ENCODE peak calls at places on chromosomes 12 and 14, in ten cellular contexts. One of them, this sample, is unnamed. For H3K9me3, H3K36me3 and H3K4me1, the result is how much of the 10 kb centered on the place peaks cover.

GRCh38 chr12:45214071-45214470 is 1.8 kb upstream of the ANO6 start:
- DNase-seq in testis: no peak
- DNase-seq in fibroblast of lung: no peak
- DNase-seq in endothelial cell of umbilical vein: no peak
- DNase-seq in upper lobe of right lung: no peak
- DNase-seq in HCT116: no peak
- DNase-seq in pancreas: no peak
- DNase-seq in cardiac muscle cell: no peak
- DNase-seq in left lung: no peak
- DNase-seq in lung: no peak
- DNase-seq in this sample: no peak

GRCh38 chr12:38689704-38690103 is 215.7 kb downstream of the CPNE8 start:
- DNase-seq in testis: no peak
- DNase-seq in lung: no peak
- DNase-seq in upper lobe of right lung: no peak
- DNase-seq in endothelial cell of umbilical vein: no peak
- DNase-seq in pancreas: no peak
- DNase-seq in left lung: no peak
- DNase-seq in HCT116: no peak
- DNase-seq in cardiac muscle cell: peak
- DNase-seq in fibroblast of lung: no peak
- DNase-seq in this sample: no peak

GRCh38 chr14:92914087-92914656 is 8.8 kb upstream of the CHGA start:
- DNase-seq in endothelial cell of umbilical vein: peak
- DNase-seq in upper lobe of right lung: no peak
- DNase-seq in pancreas: no peak
- DNase-seq in left lung: no peak
- DNase-seq in HCT116: no peak
- DNase-seq in testis: peak
- DNase-seq in fibroblast of lung: peak
- DNase-seq in lung: no peak
- DNase-seq in cardiac muscle cell: peak
- DNase-seq in this sample: no peak

GRCh38 chr12:72610854-72611358 is 338.7 kb downstream of the TRHDE start:
- DNase-seq in upper lobe of right lung: no peak
- DNase-seq in left lung: no peak
- DNase-seq in cardiac muscle cell: no peak
- DNase-seq in testis: no peak
- DNase-seq in HCT116: no peak
- DNase-seq in lung: no peak
- DNase-seq in fibroblast of lung: no peak
- DNase-seq in pancreas: no peak
- DNase-seq in endothelial cell of umbilical vein: no peak
- DNase-seq in this sample: no peak

GRCh38 chr12:131755305-131756113 is 44.6 kb downstream of the SFSWAP start:
- DNase-seq in pancreas: no peak
- DNase-seq in HCT116: peak
- DNase-seq in testis: no peak
- DNase-seq in left lung: no peak
- DNase-seq in lung: no peak
- DNase-seq in upper lobe of right lung: no peak
- DNase-seq in cardiac muscle cell: peak
- DNase-seq in fibroblast of lung: peak
- DNase-seq in endothelial cell of umbilical vein: no peak
- DNase-seq in this sample: peak

GRCh38 chr12:10361084-10361483 is 28.8 kb downstream of the KLRK1 start:
- DNase-seq in testis: peak
- DNase-seq in lung: no peak
- DNase-seq in pancreas: no peak
- DNase-seq in fibroblast of lung: no peak
- DNase-seq in upper lobe of right lung: no peak
- DNase-seq in HCT116: no peak
- DNase-seq in endothelial cell of umbilical vein: no peak
- DNase-seq in cardiac muscle cell: peak
- DNase-seq in left lung: no peak
- DNase-seq in this sample: no peak

GRCh38 chr12:66066071-66066928 is 64.2 kb downstream of the LLPH start:
- DNase-seq in fibroblast of lung: peak
- DNase-seq in endothelial cell of umbilical vein: peak
- DNase-seq in HCT116: no peak
- DNase-seq in lung: no peak
- DNase-seq in testis: no peak
- DNase-seq in upper lobe of right lung: no peak
- DNase-seq in cardiac muscle cell: peak
- DNase-seq in pancreas: no peak
- DNase-seq in left lung: no peak
- DNase-seq in this sample: no peak

GRCh38 chr12:16359512-16360491 is 12.4 kb downstream of the MGST1 start:
- DNase-seq in endothelial cell of umbilical vein: peak
- DNase-seq in cardiac muscle cell: peak
- DNase-seq in testis: peak
- DNase-seq in HCT116: peak
- DNase-seq in upper lobe of right lung: peak
- DNase-seq in left lung: peak
- DNase-seq in pancreas: peak
- DNase-seq in fibroblast of lung: peak
- DNase-seq in lung: no peak
- DNase-seq in this sample: peak

GRCh38 chr12:75816892-75817291 is 214.7 kb downstream of the PHLDA1 start:
- DNase-seq in endothelial cell of umbilical vein: peak
- DNase-seq in pancreas: no peak
- DNase-seq in upper lobe of right lung: no peak
- DNase-seq in HCT116: peak
- DNase-seq in testis: no peak
- DNase-seq in cardiac muscle cell: peak
- DNase-seq in left lung: no peak
- DNase-seq in lung: no peak
- DNase-seq in fibroblast of lung: peak
- DNase-seq in this sample: no peak

GRCh38 chr14:34023824-34024767 is 73.2 kb upstream of the EGLN3 start:
- DNase-seq in pancreas: no peak
- DNase-seq in cardiac muscle cell: no peak
- DNase-seq in left lung: no peak
- DNase-seq in fibroblast of lung: no peak
- DNase-seq in lung: no peak
- DNase-seq in testis: no peak
- DNase-seq in upper lobe of right lung: no peak
- DNase-seq in HCT116: peak
- DNase-seq in endothelial cell of umbilical vein: no peak
- DNase-seq in this sample: no peak

GRCh38 chr14:77044776-77045569 is 16.5 kb upstream of the IRF2BPL start:
- DNase-seq in HCT116: no peak
- DNase-seq in endothelial cell of umbilical vein: peak
- DNase-seq in testis: peak
- DNase-seq in cardiac muscle cell: peak
- DNase-seq in pancreas: no peak
- DNase-seq in upper lobe of right lung: no peak
- DNase-seq in fibroblast of lung: peak
- DNase-seq in left lung: no peak
- DNase-seq in lung: peak
- DNase-seq in this sample: peak

DNA sequence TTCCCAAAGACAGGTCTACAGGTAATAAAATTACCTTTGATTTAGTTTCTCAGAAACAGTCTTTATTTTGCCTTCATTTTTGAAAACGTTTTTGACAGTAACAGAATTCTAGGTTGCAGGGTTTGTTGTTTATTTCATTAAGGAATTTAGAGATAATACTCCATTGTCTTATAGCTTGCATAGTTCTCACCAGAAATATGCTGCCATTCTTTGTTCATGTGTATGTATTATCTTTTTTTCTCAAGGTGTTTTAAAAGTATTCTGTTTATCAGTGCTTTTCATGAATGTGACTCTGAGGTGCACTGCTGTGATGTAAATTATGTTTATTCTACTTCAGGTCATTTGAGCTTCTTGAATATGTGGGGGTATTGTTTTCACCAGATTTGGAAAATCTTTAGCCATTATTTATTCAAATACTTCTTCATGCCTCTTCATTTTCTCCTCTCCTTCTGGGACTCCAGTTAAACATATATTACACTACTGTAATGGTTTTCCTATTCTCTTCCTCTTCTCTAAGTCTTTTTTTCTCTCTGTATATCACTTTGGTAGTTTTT is 32.7 kb downstream of the ZNF605 start:
- DNase-seq in HCT116: no peak
- DNase-seq in testis: no peak
- DNase-seq in fibroblast of lung: no peak
- DNase-seq in upper lobe of right lung: no peak
- DNase-seq in endothelial cell of umbilical vein: no peak
- DNase-seq in left lung: no peak
- DNase-seq in cardiac muscle cell: no peak
- DNase-seq in lung: no peak
- DNase-seq in pancreas: no peak
- DNase-seq in this sample: no peak
- H3K9me3 ChIP-seq in HCT116: under half
- H3K9me3 ChIP-seq in testis: under half
- H3K9me3 ChIP-seq in fibroblast of lung: under half
- H3K9me3 ChIP-seq in upper lobe of right lung: half or more
- H3K9me3 ChIP-seq in endothelial cell of umbilical vein: under half
- H3K9me3 ChIP-seq in left lung: half or more
- H3K9me3 ChIP-seq in cardiac muscle cell: under half
- H3K9me3 ChIP-seq in lung: half or more
- H3K9me3 ChIP-seq in pancreas: under half
- H3K9me3 ChIP-seq in this sample: under half

DNA sequence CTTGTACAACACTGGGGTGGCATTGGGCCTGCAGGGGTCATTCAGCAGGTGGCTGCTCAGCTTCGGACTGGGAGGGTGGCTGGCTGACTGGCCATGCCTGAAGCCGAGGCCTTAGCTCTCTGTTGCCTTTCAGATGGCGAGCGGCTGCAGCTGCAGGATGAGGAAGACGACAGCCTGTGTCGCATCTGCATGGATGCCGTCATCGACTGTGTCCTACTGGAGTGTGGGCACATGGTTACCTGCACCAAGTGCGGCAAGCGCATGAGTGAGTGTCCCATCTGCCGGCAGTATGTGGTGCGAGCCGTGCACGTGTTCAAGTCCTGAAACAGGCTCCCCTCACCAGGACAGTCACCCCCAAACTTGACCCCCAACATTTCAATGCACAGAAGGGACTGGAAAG is 23.3 kb downstream of the RNF34 start:
- DNase-seq in pancreas: no peak
- DNase-seq in fibroblast of lung: no peak
- DNase-seq in upper lobe of right lung: no peak
- DNase-seq in lung: no peak
- DNase-seq in endothelial cell of umbilical vein: no peak
- DNase-seq in testis: no peak
- DNase-seq in cardiac muscle cell: no peak
- DNase-seq in HCT116: no peak
- DNase-seq in left lung: no peak
- DNase-seq in this sample: no peak
- H3K36me3 ChIP-seq in pancreas: under half
- H3K36me3 ChIP-seq in fibroblast of lung: under half
- H3K36me3 ChIP-seq in upper lobe of right lung: half or more
- H3K36me3 ChIP-seq in lung: under half
- H3K36me3 ChIP-seq in endothelial cell of umbilical vein: under half
- H3K36me3 ChIP-seq in testis: under half
- H3K36me3 ChIP-seq in cardiac muscle cell: under half
- H3K36me3 ChIP-seq in HCT116: half or more
- H3K36me3 ChIP-seq in left lung: half or more
- H3K36me3 ChIP-seq in this sample: under half

DNA sequence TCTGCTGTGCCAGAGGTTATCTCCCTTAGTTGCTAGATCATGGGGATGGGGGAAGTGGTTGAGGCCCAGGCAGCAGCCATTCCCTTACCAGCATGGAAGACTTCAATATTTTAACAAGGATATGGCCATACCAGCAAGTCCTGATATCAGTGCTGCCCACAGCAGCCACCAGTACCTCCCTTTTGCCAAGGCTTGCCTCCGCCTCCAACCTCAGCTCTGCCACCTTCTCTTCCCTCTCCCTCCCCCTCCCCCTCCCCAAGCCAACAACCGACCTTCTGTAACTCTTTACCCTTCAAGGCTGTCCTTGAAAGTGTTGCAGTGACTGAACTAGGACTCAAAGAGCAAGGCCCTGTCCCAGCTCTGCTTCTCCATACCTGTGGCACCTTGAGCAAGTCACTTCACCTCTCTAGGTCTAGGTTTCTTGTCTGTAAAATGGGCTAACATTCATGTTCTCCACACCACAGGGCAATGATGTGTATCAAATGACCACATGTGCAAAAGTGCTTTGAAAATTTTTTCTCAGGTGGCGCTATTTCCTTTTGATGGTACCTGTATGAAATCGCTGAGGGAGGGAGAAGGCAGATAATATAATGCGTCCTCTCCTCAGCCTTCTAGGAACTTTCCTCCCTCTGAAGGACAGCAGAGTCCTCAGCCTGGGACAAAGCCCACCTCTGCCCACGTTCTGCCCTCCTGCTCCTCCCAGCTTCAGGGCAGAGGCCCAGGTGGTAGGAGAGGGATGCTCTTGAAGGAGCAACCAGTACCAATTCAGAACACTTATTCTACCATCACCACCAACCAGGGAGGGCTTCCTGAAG is 14.7 kb downstream of the PLEKHG6 start:
- DNase-seq in left lung: no peak
- DNase-seq in lung: no peak
- DNase-seq in fibroblast of lung: no peak
- DNase-seq in upper lobe of right lung: no peak
- DNase-seq in pancreas: no peak
- DNase-seq in endothelial cell of umbilical vein: peak
- DNase-seq in testis: no peak
- DNase-seq in HCT116: no peak
- DNase-seq in cardiac muscle cell: no peak
- DNase-seq in this sample: no peak
- H3K4me1 ChIP-seq in left lung: half or more
- H3K4me1 ChIP-seq in lung: under half
- H3K4me1 ChIP-seq in fibroblast of lung: under half
- H3K4me1 ChIP-seq in upper lobe of right lung: half or more
- H3K4me1 ChIP-seq in pancreas: under half
- H3K4me1 ChIP-seq in endothelial cell of umbilical vein: under half
- H3K4me1 ChIP-seq in testis: under half
- H3K4me1 ChIP-seq in HCT116: under half
- H3K4me1 ChIP-seq in cardiac muscle cell: under half
- H3K4me1 ChIP-seq in this sample: under half

DNA sequence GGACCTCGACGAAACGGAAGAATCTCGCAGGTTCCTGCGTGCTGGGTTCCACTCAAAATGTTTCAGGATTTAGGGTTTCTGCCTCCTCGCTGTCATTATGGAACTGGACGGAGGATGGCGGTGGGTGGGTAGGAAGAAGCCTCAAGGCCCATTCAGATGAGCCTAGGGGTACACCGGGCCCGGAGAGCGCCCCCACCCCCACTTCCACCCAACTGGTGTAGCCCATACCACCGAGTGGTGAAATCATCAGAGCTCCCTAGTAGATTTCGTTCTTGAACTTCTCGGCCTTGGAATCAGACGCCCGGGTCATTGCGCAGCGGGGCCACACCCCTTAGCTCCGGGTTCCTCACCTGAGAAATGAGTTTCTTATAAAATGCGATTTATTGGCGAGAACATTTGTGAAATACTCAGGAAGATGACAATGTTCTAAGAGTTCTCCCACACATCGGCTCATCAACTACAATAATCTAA is 13.3 kb upstream of the TBX3 start:
- DNase-seq in upper lobe of right lung: no peak
- DNase-seq in fibroblast of lung: no peak
- DNase-seq in lung: no peak
- DNase-seq in left lung: no peak
- DNase-seq in pancreas: no peak
- DNase-seq in HCT116: no peak
- DNase-seq in endothelial cell of umbilical vein: no peak
- DNase-seq in testis: no peak
- DNase-seq in cardiac muscle cell: no peak
- DNase-seq in this sample: no peak
- H3K9me3 ChIP-seq in upper lobe of right lung: under half
- H3K9me3 ChIP-seq in fibroblast of lung: under half
- H3K9me3 ChIP-seq in lung: under half
- H3K9me3 ChIP-seq in left lung: under half
- H3K9me3 ChIP-seq in pancreas: under half
- H3K9me3 ChIP-seq in HCT116: under half
- H3K9me3 ChIP-seq in endothelial cell of umbilical vein: under half
- H3K9me3 ChIP-seq in testis: under half
- H3K9me3 ChIP-seq in cardiac muscle cell: under half
- H3K9me3 ChIP-seq in this sample: under half

GRCh38 chr12:113931517-113931916 is 34.6 kb downstream of the RBM19 start:
- DNase-seq in HCT116: no peak
- DNase-seq in lung: no peak
- DNase-seq in pancreas: no peak
- DNase-seq in endothelial cell of umbilical vein: no peak
- DNase-seq in upper lobe of right lung: no peak
- DNase-seq in left lung: no peak
- DNase-seq in cardiac muscle cell: no peak
- DNase-seq in fibroblast of lung: no peak
- DNase-seq in testis: no peak
- DNase-seq in this sample: no peak
- H3K36me3 ChIP-seq in HCT116: under half
- H3K36me3 ChIP-seq in lung: under half
- H3K36me3 ChIP-seq in pancreas: under half
- H3K36me3 ChIP-seq in endothelial cell of umbilical vein: under half
- H3K36me3 ChIP-seq in upper lobe of right lung: half or more
- H3K36me3 ChIP-seq in left lung: half or more
- H3K36me3 ChIP-seq in cardiac muscle cell: under half
- H3K36me3 ChIP-seq in fibroblast of lung: under half
- H3K36me3 ChIP-seq in testis: under half
- H3K36me3 ChIP-seq in this sample: under half